ENCODE peak calls at places on chromosomes 11 and 22, in eight cellular contexts. One of them, this sample, is unnamed.
A peak's percentile ranks its signal among the peaks of the same experiment; 100 is the strongest.

GRCh38 chr11:78231962-78232459 is 43.3 kb downstream of the USP35 start:
- DNase-seq in psoas muscle: no peak
- DNase-seq in left ventricle myocardium inferior: no peak
- DNase-seq in PC-9: no peak
- DNase-seq in heart left ventricle: no peak
- DNase-seq in heart right ventricle: no peak
- DNase-seq in fibroblast of lung: peak; percentile 88
- DNase-seq in SK-N-MC: no peak
- DNase-seq in this sample: no peak

GRCh38 chr22:17540481-17540880 is 22.8 kb upstream of the SLC25A18 start:
- DNase-seq in psoas muscle: no peak
- DNase-seq in left ventricle myocardium inferior: no peak
- DNase-seq in PC-9: no peak
- DNase-seq in heart left ventricle: no peak
- DNase-seq in heart right ventricle: no peak
- DNase-seq in fibroblast of lung: no peak
- DNase-seq in SK-N-MC: no peak
- DNase-seq in this sample: no peak

GRCh38 chr11:26801601-26802000 is 79.7 kb upstream of the SLC5A12 start:
- DNase-seq in psoas muscle: no peak
- DNase-seq in left ventricle myocardium inferior: no peak
- DNase-seq in PC-9: no peak
- DNase-seq in heart left ventricle: no peak
- DNase-seq in heart right ventricle: no peak
- DNase-seq in fibroblast of lung: no peak
- DNase-seq in SK-N-MC: no peak
- DNase-seq in this sample: no peak

GRCh38 chr11:41895106-41895505 is 435.7 kb upstream of the LRRC4C start:
- DNase-seq in psoas muscle: no peak
- DNase-seq in left ventricle myocardium inferior: no peak
- DNase-seq in PC-9: no peak
- DNase-seq in heart left ventricle: no peak
- DNase-seq in heart right ventricle: no peak
- DNase-seq in fibroblast of lung: no peak
- DNase-seq in SK-N-MC: no peak
- DNase-seq in this sample: no peak

GRCh38 chr11:30254307-30255298 is 23.8 kb downstream of the FSHB start:
- DNase-seq in psoas muscle: no peak
- DNase-seq in left ventricle myocardium inferior: no peak
- DNase-seq in PC-9: no peak
- DNase-seq in heart left ventricle: no peak
- DNase-seq in heart right ventricle: no peak
- DNase-seq in fibroblast of lung: peak; percentile 23
- DNase-seq in SK-N-MC: no peak
- DNase-seq in this sample: no peak

GRCh38 chr11:131629925-131630324 is 259.5 kb downstream of the NTM start:
- DNase-seq in psoas muscle: no peak
- DNase-seq in left ventricle myocardium inferior: no peak
- DNase-seq in PC-9: no peak
- DNase-seq in heart left ventricle: no peak
- DNase-seq in heart right ventricle: no peak
- DNase-seq in fibroblast of lung: no peak
- DNase-seq in SK-N-MC: no peak
- DNase-seq in this sample: no peak

GRCh38 chr22:41939981-41940852 is 6.7 kb downstream of the CENPM start:
- DNase-seq in psoas muscle: no peak
- DNase-seq in left ventricle myocardium inferior: no peak
- DNase-seq in PC-9: peak; percentile 45
- DNase-seq in heart left ventricle: no peak
- DNase-seq in heart right ventricle: no peak
- DNase-seq in fibroblast of lung: no peak
- DNase-seq in SK-N-MC: no peak
- DNase-seq in this sample: no peak

GRCh38 chr11:88421530-88421929 is 84.0 kb upstream of the CTSC start:
- DNase-seq in psoas muscle: no peak
- DNase-seq in left ventricle myocardium inferior: no peak
- DNase-seq in PC-9: peak; percentile 64
- DNase-seq in heart left ventricle: no peak
- DNase-seq in heart right ventricle: no peak
- DNase-seq in fibroblast of lung: peak; percentile 56
- DNase-seq in SK-N-MC: peak; percentile 24
- DNase-seq in this sample: no peak

GRCh38 chr22:40703174-40703573 is 23.9 kb downstream of the MCHR1 start:
- DNase-seq in psoas muscle: no peak
- DNase-seq in left ventricle myocardium inferior: no peak
- DNase-seq in PC-9: no peak
- DNase-seq in heart left ventricle: no peak
- DNase-seq in heart right ventricle: no peak
- DNase-seq in fibroblast of lung: no peak
- DNase-seq in SK-N-MC: no peak
- DNase-seq in this sample: no peak

GRCh38 chr11:77120571-77120970 is 7.5 kb upstream of the MYO7A start:
- DNase-seq in psoas muscle: peak; percentile 34
- DNase-seq in left ventricle myocardium inferior: no peak
- DNase-seq in PC-9: no peak
- DNase-seq in heart left ventricle: no peak
- DNase-seq in heart right ventricle: no peak
- DNase-seq in fibroblast of lung: no peak
- DNase-seq in SK-N-MC: no peak
- DNase-seq in this sample: no peak

GRCh38 chr11:82174610-82175009 is 559.1 kb downstream of the FAM181B start:
- DNase-seq in psoas muscle: no peak
- DNase-seq in left ventricle myocardium inferior: no peak
- DNase-seq in PC-9: no peak
- DNase-seq in heart left ventricle: no peak
- DNase-seq in heart right ventricle: no peak
- DNase-seq in fibroblast of lung: no peak
- DNase-seq in SK-N-MC: no peak
- DNase-seq in this sample: no peak

GRCh38 chr11:102546923-102547471 is 16.4 kb upstream of the MMP7 start:
- DNase-seq in psoas muscle: no peak
- DNase-seq in left ventricle myocardium inferior: no peak
- DNase-seq in PC-9: no peak
- DNase-seq in heart left ventricle: no peak
- DNase-seq in heart right ventricle: no peak
- DNase-seq in fibroblast of lung: no peak
- DNase-seq in SK-N-MC: no peak
- DNase-seq in this sample: no peak

GRCh38 chr22:48606684-48607307 is 1220.9 kb downstream of the BRD1 start:
- DNase-seq in psoas muscle: no peak
- DNase-seq in left ventricle myocardium inferior: no peak
- DNase-seq in PC-9: no peak
- DNase-seq in heart left ventricle: no peak
- DNase-seq in heart right ventricle: no peak
- DNase-seq in fibroblast of lung: no peak
- DNase-seq in SK-N-MC: no peak
- DNase-seq in this sample: no peak

GRCh38 chr11:102453286-102453797 is 777 bp upstream of the TMEM123 start:
- DNase-seq in psoas muscle: no peak
- DNase-seq in left ventricle myocardium inferior: peak; percentile 30
- DNase-seq in PC-9: peak; percentile 52
- DNase-seq in heart left ventricle: no peak
- DNase-seq in heart right ventricle: no peak
- DNase-seq in fibroblast of lung: no peak
- DNase-seq in SK-N-MC: no peak
- DNase-seq in this sample: no peak

GRCh38 chr11:43327987-43328386 is 16.2 kb downstream of the API5 start:
- DNase-seq in psoas muscle: no peak
- DNase-seq in left ventricle myocardium inferior: no peak
- DNase-seq in PC-9: peak; percentile 71
- DNase-seq in heart left ventricle: no peak
- DNase-seq in heart right ventricle: no peak
- DNase-seq in fibroblast of lung: peak; percentile 93
- DNase-seq in SK-N-MC: no peak
- DNase-seq in this sample: no peak

GRCh38 chr11:65393513-65394079 is 7.2 kb downstream of the FRMD8 start:
- DNase-seq in psoas muscle: no peak
- DNase-seq in left ventricle myocardium inferior: no peak
- DNase-seq in PC-9: no peak
- DNase-seq in heart left ventricle: no peak
- DNase-seq in heart right ventricle: no peak
- DNase-seq in fibroblast of lung: no peak
- DNase-seq in SK-N-MC: no peak
- DNase-seq in this sample: peak; percentile 60

GRCh38 chr11:31921066-31921465 is 109.9 kb upstream of the PAX6 start:
- DNase-seq in psoas muscle: no peak
- DNase-seq in left ventricle myocardium inferior: no peak
- DNase-seq in PC-9: peak; percentile 55
- DNase-seq in heart left ventricle: no peak
- DNase-seq in heart right ventricle: no peak
- DNase-seq in fibroblast of lung: peak; percentile 79
- DNase-seq in SK-N-MC: no peak
- DNase-seq in this sample: no peak

GRCh38 chr22:37165940-37166674 is 16.4 kb upstream of the IL2RB start:
- DNase-seq in psoas muscle: peak; percentile 47
- DNase-seq in left ventricle myocardium inferior: peak; percentile 16
- DNase-seq in PC-9: no peak
- DNase-seq in heart left ventricle: no peak
- DNase-seq in heart right ventricle: no peak
- DNase-seq in fibroblast of lung: no peak
- DNase-seq in SK-N-MC: no peak
- DNase-seq in this sample: no peak
- H3K27ac ChIP-seq in psoas muscle: no peak overlapping the region
- H3K27ac ChIP-seq in left ventricle myocardium inferior: no peak overlapping the region
- H3K27ac ChIP-seq in PC-9: no peak overlapping the region
- H3K27ac ChIP-seq in heart left ventricle: no peak overlapping the region
- H3K27ac ChIP-seq in heart right ventricle: peak overlapping the region; percentile 72
- H3K27ac ChIP-seq in fibroblast of lung: no peak overlapping the region
- H3K27ac ChIP-seq in SK-N-MC: no peak overlapping the region
- H3K27ac ChIP-seq in this sample: no peak overlapping the region

GRCh38 chr11:69643646-69644045 is 2.7 kb downstream of the CCND1 start:
- DNase-seq in psoas muscle: no peak
- DNase-seq in left ventricle myocardium inferior: no peak
- DNase-seq in PC-9: no peak
- DNase-seq in heart left ventricle: no peak
- DNase-seq in heart right ventricle: no peak
- DNase-seq in fibroblast of lung: no peak
- DNase-seq in SK-N-MC: no peak
- DNase-seq in this sample: no peak
- H3K4me3 ChIP-seq in psoas muscle: peak overlapping the region; percentile 75
- H3K4me3 ChIP-seq in left ventricle myocardium inferior: peak overlapping the region; percentile 96
- H3K4me3 ChIP-seq in PC-9: peak overlapping the region; percentile 99
- H3K4me3 ChIP-seq in heart left ventricle: peak overlapping the region; percentile 97
- H3K4me3 ChIP-seq in heart right ventricle: peak overlapping the region; percentile 80
- H3K4me3 ChIP-seq in fibroblast of lung: peak overlapping the region; percentile 73
- H3K4me3 ChIP-seq in SK-N-MC: peak overlapping the region; percentile 99
- H3K4me3 ChIP-seq in this sample: peak overlapping the region; percentile 71

GRCh38 chr11:57762235-57762866 is 749 bp downstream of the CTNND1 start:
- DNase-seq in psoas muscle: no peak
- DNase-seq in left ventricle myocardium inferior: no peak
- DNase-seq in PC-9: no peak
- DNase-seq in heart left ventricle: no peak
- DNase-seq in heart right ventricle: no peak
- DNase-seq in fibroblast of lung: no peak
- DNase-seq in SK-N-MC: no peak
- DNase-seq in this sample: no peak

GRCh38 chr11:57761301-57762234 is at the start of gene CTNND1:
- DNase-seq in psoas muscle: peak; percentile 91
- DNase-seq in left ventricle myocardium inferior: peak; percentile 84
- DNase-seq in PC-9: peak; percentile 96
- DNase-seq in heart left ventricle: peak; percentile 90
- DNase-seq in heart right ventricle: peak; percentile 75
- DNase-seq in fibroblast of lung: peak; percentile 97
- DNase-seq in SK-N-MC: peak; percentile 93
- DNase-seq in this sample: peak; percentile 97

GRCh38 chr11:57764527-57764926 is 2.9 kb downstream of the CTNND1 start:
- DNase-seq in psoas muscle: no peak
- DNase-seq in left ventricle myocardium inferior: no peak
- DNase-seq in PC-9: no peak
- DNase-seq in heart left ventricle: no peak
- DNase-seq in heart right ventricle: no peak
- DNase-seq in fibroblast of lung: peak; percentile 44
- DNase-seq in SK-N-MC: no peak
- DNase-seq in this sample: no peak

GRCh38 chr11:57763568-57763967 is 2.0 kb downstream of the CTNND1 start:
- DNase-seq in psoas muscle: no peak
- DNase-seq in left ventricle myocardium inferior: no peak
- DNase-seq in PC-9: peak; percentile 47
- DNase-seq in heart left ventricle: no peak
- DNase-seq in heart right ventricle: no peak
- DNase-seq in fibroblast of lung: peak; percentile 54
- DNase-seq in SK-N-MC: no peak
- DNase-seq in this sample: no peak

GRCh38 chr11:57764972-57765371 is 3.4 kb downstream of the CTNND1 start:
- DNase-seq in psoas muscle: no peak
- DNase-seq in left ventricle myocardium inferior: no peak
- DNase-seq in PC-9: no peak
- DNase-seq in heart left ventricle: no peak
- DNase-seq in heart right ventricle: no peak
- DNase-seq in fibroblast of lung: no peak
- DNase-seq in SK-N-MC: no peak
- DNase-seq in this sample: no peak
- H3K27ac ChIP-seq in psoas muscle: peak overlapping the region; percentile 51
- H3K27ac ChIP-seq in left ventricle myocardium inferior: peak overlapping the region; percentile 94
- H3K27ac ChIP-seq in PC-9: peak overlapping the region; percentile 98
- H3K27ac ChIP-seq in heart left ventricle: peak overlapping the region; percentile 96
- H3K27ac ChIP-seq in heart right ventricle: peak overlapping the region; percentile 96
- H3K27ac ChIP-seq in fibroblast of lung: no peak overlapping the region
- H3K27ac ChIP-seq in SK-N-MC: no peak overlapping the region
- H3K27ac ChIP-seq in this sample: peak overlapping the region; percentile 91

DNA sequence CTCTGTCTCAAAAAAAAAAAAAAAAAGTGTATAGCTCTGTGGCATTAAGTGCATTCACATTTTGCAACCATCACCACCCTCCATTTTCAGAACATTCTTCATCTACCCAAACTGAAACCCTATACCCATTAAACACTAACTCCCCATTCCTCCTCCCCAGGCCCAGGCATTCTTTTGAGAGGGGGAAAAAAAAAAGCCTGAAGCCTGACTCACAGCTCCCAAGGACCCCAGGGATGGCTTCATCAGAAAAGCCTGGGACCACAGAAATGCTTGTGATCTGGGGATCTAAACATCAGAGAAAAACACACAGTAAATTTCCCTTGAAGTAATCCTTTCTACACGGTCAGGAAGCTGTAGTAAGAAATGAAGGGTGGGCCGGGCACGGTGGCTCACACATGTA is 10.7 kb upstream of the GTSE1 start:
- DNase-seq in psoas muscle: no peak
- DNase-seq in left ventricle myocardium inferior: no peak
- DNase-seq in PC-9: peak; percentile 4
- DNase-seq in heart left ventricle: no peak
- DNase-seq in heart right ventricle: no peak
- DNase-seq in fibroblast of lung: no peak
- DNase-seq in SK-N-MC: no peak
- DNase-seq in this sample: no peak
- H3K4me3 ChIP-seq in psoas muscle: no peak overlapping the region
- H3K4me3 ChIP-seq in left ventricle myocardium inferior: no peak overlapping the region
- H3K4me3 ChIP-seq in PC-9: no peak overlapping the region
- H3K4me3 ChIP-seq in heart left ventricle: no peak overlapping the region
- H3K4me3 ChIP-seq in heart right ventricle: no peak overlapping the region
- H3K4me3 ChIP-seq in fibroblast of lung: no peak overlapping the region
- H3K4me3 ChIP-seq in SK-N-MC: no peak overlapping the region
- H3K4me3 ChIP-seq in this sample: no peak overlapping the region

GRCh38 chr22:19932367-19933206 is 9.0 kb upstream of the COMT start:
- DNase-seq in psoas muscle: no peak
- DNase-seq in left ventricle myocardium inferior: no peak
- DNase-seq in PC-9: no peak
- DNase-seq in heart left ventricle: no peak
- DNase-seq in heart right ventricle: no peak
- DNase-seq in fibroblast of lung: no peak
- DNase-seq in SK-N-MC: no peak
- DNase-seq in this sample: no peak
- H3K27ac ChIP-seq in psoas muscle: no peak overlapping the region
- H3K27ac ChIP-seq in left ventricle myocardium inferior: no peak overlapping the region
- H3K27ac ChIP-seq in PC-9: no peak overlapping the region
- H3K27ac ChIP-seq in heart left ventricle: no peak overlapping the region
- H3K27ac ChIP-seq in heart right ventricle: no peak overlapping the region
- H3K27ac ChIP-seq in fibroblast of lung: no peak overlapping the region
- H3K27ac ChIP-seq in SK-N-MC: no peak overlapping the region
- H3K27ac ChIP-seq in this sample: no peak overlapping the region